ENCODE peak calls at places on chromosomes 11 and 22, in six cellular contexts. T is IMR-90, L is H9, A is mesendoderm, W is neuronal stem cell, X is H1. I is an unnamed sample.

GRCh38 chr22:50086526-50086925 is 1.3 kb upstream of the MLC1 start:
- DNase-seq in X (no peak), L (no peak), W (no peak), A (no peak), T (peak), I (no peak)

GRCh38 chr11:96464695-96465307 is 75.0 kb downstream of the JRKL start:
- DNase-seq in W (peak), X (no peak), T (peak), A (peak), L (no peak), I (peak)

GRCh38 chr11:121757480-121758125 is 304.8 kb upstream of the SORL1-AS1 start:
- DNase-seq in T (no peak), A (no peak), L (no peak), W (no peak), X (no peak), I (no peak)

GRCh38 chr22:38413085-38414008 is 41.7 kb downstream of the KCNJ4 start:
- DNase-seq in A (no peak), L (no peak), X (no peak), T (no peak), W (no peak), I (peak)

GRCh38 chr11:120597250-120597649 is 85.7 kb downstream of the GRIK4 start:
- DNase-seq in L (no peak), A (no peak), X (no peak), W (no peak), T (no peak), I (no peak)

GRCh38 chr22:47567741-47568140 is 805.3 kb downstream of the TBC1D22A start:
- DNase-seq in W (no peak), X (no peak), A (no peak), T (no peak), L (no peak), I (no peak)

GRCh38 chr22:29190915-29191314 is 14.8 kb upstream of the EMID1 start:
- DNase-seq in X (no peak), L (no peak), W (no peak), A (no peak), T (no peak), I (no peak)

GRCh38 chr22:28111501-28111900 is 192.4 kb upstream of the PITPNB start:
- DNase-seq in W (no peak), T (no peak), X (no peak), A (no peak), L (no peak), I (no peak)

GRCh38 chr11:86041975-86042378 is 26.9 kb downstream of the PICALM start:
- DNase-seq in L (peak), T (peak), W (peak), X (peak), A (peak), I (peak)

GRCh38 chr11:38297670-38298069 is 1699.6 kb upstream of the RAG2 start:
- DNase-seq in L (no peak), X (no peak), T (no peak), W (no peak), A (peak), I (no peak)

GRCh38 chr22:49207008-49207775 is 620.5 kb downstream of the BRD1 start:
- DNase-seq in W (no peak), T (no peak), X (no peak), L (peak), A (no peak), I (no peak)

GRCh38 chr11:134439181-134439580 is 27.1 kb upstream of the B3GAT1 start:
- DNase-seq in W (no peak), A (peak), T (no peak), L (no peak), X (no peak), I (peak)

GRCh38 chr11:114909866-114910265 is 231.5 kb downstream of the NXPE2 start:
- DNase-seq in A (peak), L (peak), W (no peak), X (peak), T (no peak), I (no peak)

GRCh38 chr11:114354076-114354475 is 46.2 kb downstream of the C11orf71 start:
- DNase-seq in L (no peak), W (no peak), X (no peak), A (peak), T (peak), I (peak)

GRCh38 chr11:66720223-66720898 is 8.7 kb downstream of the SPTBN2 start:
- DNase-seq in X (peak), L (peak), T (peak), W (peak), A (peak), I (peak)

GRCh38 chr11:121520243-121521144 is 67.7 kb upstream of the SORL1-AS1 start:
- DNase-seq in T (peak), X (no peak), A (no peak), L (no peak), W (no peak), I (no peak)

GRCh38 chr11:38345286-38345685 is 1747.2 kb upstream of the RAG2 start:
- DNase-seq in A (no peak), X (no peak), W (no peak), L (no peak), T (no peak), I (peak)

GRCh38 chr22:49006207-49007012 is 821.3 kb downstream of the BRD1 start:
- DNase-seq in X (no peak), T (no peak), W (no peak), L (peak), A (no peak), I (no peak)

GRCh38 chr22:49323751-49324415 is 503.8 kb downstream of the BRD1 start:
- DNase-seq in T (no peak), A (no peak), W (no peak), X (no peak), L (peak), I (no peak)

GRCh38 chr22:20519558-20519957 is 12.1 kb downstream of the MED15 start:
- DNase-seq in X (no peak), T (no peak), L (no peak), W (no peak), A (no peak), I (no peak)

GRCh38 chr22:19993926-19994325 is 22.7 kb downstream of the ARVCF start:
- DNase-seq in A (no peak), L (no peak), W (no peak), T (no peak), X (no peak), I (no peak)

GRCh38 chr11:127574528-127574927 is 574.0 kb upstream of the KIRREL3 start:
- DNase-seq in T (no peak), X (no peak), L (no peak), A (peak), W (no peak), I (no peak)

GRCh38 chr11:131683131-131683530 is 312.7 kb downstream of the NTM start:
- DNase-seq in L (peak), X (no peak), T (no peak), W (no peak), A (no peak), I (no peak)

GRCh38 chr11:21659961-21660360 is 532.9 kb upstream of the ANO5 start:
- DNase-seq in T (no peak), X (no peak), A (no peak), W (no peak), L (no peak), I (no peak)

GRCh38 chr11:2445107-2445947 is 519 bp downstream of the KCNQ1 start:
- DNase-seq in T (no peak), X (no peak), A (no peak), L (no peak), W (no peak), I (no peak)

GRCh38 chr11:67438121-67438902 is 830 bp upstream of the PTPRCAP start:
- DNase-seq in L (peak), A (no peak), W (no peak), X (no peak), T (no peak), I (peak)

GRCh38 chr11:70233511-70233919 is 30.4 kb downstream of the FADD start:
- DNase-seq in L (no peak), X (no peak), T (peak), A (no peak), W (no peak), I (peak)

DNA sequence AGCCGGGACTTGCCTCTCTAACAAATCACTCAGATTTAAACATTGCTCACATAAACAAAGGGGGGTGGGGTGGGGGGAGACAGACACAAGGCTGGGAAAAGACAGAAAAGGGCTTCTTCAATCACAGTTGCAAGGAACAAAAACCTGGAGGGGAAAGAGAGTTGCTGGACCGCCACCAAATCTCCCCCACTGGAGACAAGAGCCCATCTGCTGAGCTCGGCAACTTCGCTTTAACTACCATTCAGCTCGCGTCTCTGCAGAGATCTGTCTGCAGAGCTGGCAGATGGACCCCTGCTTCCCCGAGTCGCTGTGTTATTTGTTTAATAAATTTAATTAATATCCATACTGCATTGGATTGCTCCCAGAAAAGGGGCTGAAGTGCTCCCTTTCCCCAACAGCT is 165.0 kb downstream of the RCN1 start:
- DNase-seq in L (no peak), T (no peak), W (no peak), X (no peak), A (no peak), I (no peak)
- H3K9ac ChIP-seq in L (no peak), T (no peak), W (no peak), X (no peak), A (no peak), I (no peak)

GRCh38 chr22:23213031-23213555 is 32.8 kb downstream of the BCR start:
- DNase-seq in A (no peak), L (no peak), X (no peak), T (no peak), W (no peak), I (no peak)
- H2AK5ac ChIP-seq in A (no peak), L (no peak), X (no peak), T (no peak), W (no peak), I (no peak)

DNA sequence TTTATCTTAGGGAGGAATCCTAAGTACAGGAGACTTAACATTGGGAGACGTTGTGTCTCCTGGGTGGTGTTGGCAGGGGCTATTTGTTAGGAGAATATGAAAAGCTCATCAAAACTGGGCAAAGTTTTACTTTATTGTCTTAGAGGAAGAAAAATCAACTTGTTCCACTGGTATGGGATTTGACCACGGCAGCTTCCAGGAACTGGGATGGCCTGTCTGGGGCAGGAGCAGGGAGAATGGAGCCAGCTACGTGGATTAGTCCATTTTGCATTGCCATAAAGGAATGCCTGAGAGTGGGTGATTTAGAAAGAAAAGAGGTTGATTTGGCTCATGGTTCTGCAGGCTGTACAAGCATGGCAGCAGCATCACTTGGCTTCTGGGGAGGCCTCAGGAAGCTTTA is 198.4 kb downstream of the ADAMTS15 start:
- DNase-seq in A (no peak), W (no peak), X (no peak), L (no peak), T (no peak), I (no peak)
- H4K8ac ChIP-seq in A (no peak), W (no peak), X (no peak), L (no peak), T (no peak), I (no peak)

GRCh38 chr11:128663824-128664223 is 30.0 kb upstream of the FLI1 start:
- DNase-seq in T (no peak), W (no peak), L (no peak), A (no peak), X (no peak), I (no peak)
- H3K9ac ChIP-seq in T (no peak), W (no peak), L (no peak), A (no peak), X (no peak), I (no peak)

I was measured in trophoblast cell.